ENCODE peak calls at places on chromosomes 5 and 9, in nine cellular contexts. C, Z, N, W, F, D, U, A and E are unnamed samples.

GRCh38 chr9:35603506-35603985 is 1.5 kb upstream of the TESK1 start:
- DNase-seq in U (no peak), A (no peak), F (peak), C (peak), N (no peak), D (peak), W (peak), Z (peak), E (no peak)

GRCh38 chr9:130473521-130473920 is 28.8 kb downstream of the ASS1 start:
- DNase-seq in A (no peak), W (no peak), Z (no peak), F (no peak), N (no peak), D (no peak), U (no peak), C (no peak), E (no peak)

GRCh38 chr5:170444969-170445505 is 55.9 kb upstream of the KCNMB1 start:
- DNase-seq in Z (no peak), W (no peak), U (no peak), N (no peak), C (no peak), D (no peak), F (no peak), A (no peak), E (no peak)

GRCh38 chr9:37034320-37034937 is 361 bp upstream of the PAX5 start:
- DNase-seq in W (no peak), C (no peak), F (no peak), U (peak), D (no peak), Z (peak), A (peak), N (no peak), E (no peak)

GRCh38 chr5:142807378-142807911 is 37.3 kb downstream of the ARHGAP26 start:
- DNase-seq in W (peak), F (no peak), C (no peak), A (no peak), U (no peak), D (no peak), N (no peak), Z (no peak), E (no peak)

GRCh38 chr5:147708708-147709107 is 73.8 kb downstream of the JAKMIP2 start:
- DNase-seq in N (no peak), W (no peak), Z (no peak), F (no peak), U (no peak), C (no peak), D (no peak), A (no peak), E (no peak)

GRCh38 chr9:35002623-35003022 is 13.1 kb downstream of the DNAJB5 start:
- DNase-seq in W (no peak), D (no peak), A (no peak), F (no peak), Z (no peak), C (no peak), N (no peak), U (peak), E (no peak)

GRCh38 chr9:69140123-69140741 is 33.8 kb upstream of the TJP2 start:
- DNase-seq in A (no peak), D (no peak), F (no peak), Z (no peak), C (no peak), U (no peak), W (no peak), N (no peak), E (no peak)

GRCh38 chr9:14554866-14555265 is 138.4 kb downstream of the ZDHHC21 start:
- DNase-seq in A (no peak), Z (no peak), U (no peak), F (peak), D (no peak), C (no peak), N (no peak), W (no peak), E (no peak)

GRCh38 chr5:31385774-31386537 is 145.9 kb downstream of the DROSHA start:
- DNase-seq in C (no peak), N (no peak), U (no peak), A (no peak), Z (no peak), D (no peak), W (no peak), F (no peak), E (no peak)

GRCh38 chr9:23825143-23825531 is 903 bp downstream of the ELAVL2 start:
- DNase-seq in C (no peak), D (no peak), N (no peak), U (no peak), F (no peak), Z (no peak), W (no peak), A (no peak), E (no peak)

GRCh38 chr5:36300181-36300926 is 1.3 kb downstream of the RANBP3L start:
- DNase-seq in Z (no peak), D (no peak), U (no peak), A (no peak), N (no peak), F (no peak), W (peak), C (no peak), E (no peak)

GRCh38 chr5:165881259-165881658 is 2375.8 kb downstream of the MAT2B start:
- DNase-seq in W (no peak), F (no peak), Z (no peak), U (no peak), C (no peak), A (no peak), D (no peak), N (no peak), E (no peak)

GRCh38 chr5:91384671-91385430 is 1.7 kb upstream of the ARRDC3 start:
- DNase-seq in N (no peak), U (peak), C (peak), A (peak), F (peak), Z (no peak), D (peak), W (peak), E (peak)